ENCODE peak calls at places on chromosomes 3 and 15, in five cellular contexts. J, L, E, Q and S are unnamed samples.

GRCh38 chr15:37877851-37878577 is 56.4 kb upstream of the TMCO5A start:
- DNase-seq in E (no peak), L (no peak), J (no peak), Q (no peak), S (no peak)

GRCh38 chr15:56821721-56822425 is 88.6 kb upstream of the ZNF280D start:
- DNase-seq in J (peak; percentile 80), L (peak; percentile 64), Q (no peak), E (peak; percentile 43), S (peak; percentile 44)

GRCh38 chr3:67977762-67978161 is 323.4 kb upstream of the SUCLG2 start:
- DNase-seq in Q (no peak), J (no peak), E (no peak), L (no peak), S (no peak)

GRCh38 chr15:59583088-59583487 is 28.5 kb upstream of the GCNT3 start:
- DNase-seq in J (no peak), E (no peak), Q (no peak), L (no peak), S (no peak)

GRCh38 chr15:98413973-98414546 is 234.3 kb upstream of the IGF1R start:
- DNase-seq in E (no peak), Q (no peak), J (no peak), L (no peak), S (no peak)

GRCh38 chr3:194054941-194055340 is 81.0 kb upstream of the HES1 start:
- DNase-seq in E (no peak), Q (no peak), L (no peak), J (no peak), S (no peak)

GRCh38 chr3:116770815-116771450 is 61.4 kb downstream of the TUSC7 start:
- DNase-seq in J (peak; percentile 80), Q (peak; percentile 37), L (peak; percentile 83), E (peak; percentile 79), S (peak; percentile 67)

GRCh38 chr15:69296606-69297005 is 2.1 kb upstream of the PAQR5 start:
- DNase-seq in Q (no peak), J (no peak), L (no peak), E (no peak), S (no peak)

GRCh38 chr15:66765478-66766281 is 63.6 kb downstream of the SMAD6 start:
- DNase-seq in E (peak; percentile 93), J (peak; percentile 97), Q (peak; percentile 69), L (no peak), S (no peak)

GRCh38 chr3:15356186-15356585 is 23.8 kb upstream of the SH3BP5 start:
- DNase-seq in Q (no peak), L (no peak), J (no peak), E (no peak), S (no peak)

GRCh38 chr15:96431787-96432186 is 101.3 kb downstream of the NR2F2 start:
- DNase-seq in J (no peak), L (no peak), E (no peak), Q (no peak), S (no peak)
- TF ChIP-seq ESRRA in J (no peak), L (no peak), E (no peak), Q (no peak), S (no peak)

DNA sequence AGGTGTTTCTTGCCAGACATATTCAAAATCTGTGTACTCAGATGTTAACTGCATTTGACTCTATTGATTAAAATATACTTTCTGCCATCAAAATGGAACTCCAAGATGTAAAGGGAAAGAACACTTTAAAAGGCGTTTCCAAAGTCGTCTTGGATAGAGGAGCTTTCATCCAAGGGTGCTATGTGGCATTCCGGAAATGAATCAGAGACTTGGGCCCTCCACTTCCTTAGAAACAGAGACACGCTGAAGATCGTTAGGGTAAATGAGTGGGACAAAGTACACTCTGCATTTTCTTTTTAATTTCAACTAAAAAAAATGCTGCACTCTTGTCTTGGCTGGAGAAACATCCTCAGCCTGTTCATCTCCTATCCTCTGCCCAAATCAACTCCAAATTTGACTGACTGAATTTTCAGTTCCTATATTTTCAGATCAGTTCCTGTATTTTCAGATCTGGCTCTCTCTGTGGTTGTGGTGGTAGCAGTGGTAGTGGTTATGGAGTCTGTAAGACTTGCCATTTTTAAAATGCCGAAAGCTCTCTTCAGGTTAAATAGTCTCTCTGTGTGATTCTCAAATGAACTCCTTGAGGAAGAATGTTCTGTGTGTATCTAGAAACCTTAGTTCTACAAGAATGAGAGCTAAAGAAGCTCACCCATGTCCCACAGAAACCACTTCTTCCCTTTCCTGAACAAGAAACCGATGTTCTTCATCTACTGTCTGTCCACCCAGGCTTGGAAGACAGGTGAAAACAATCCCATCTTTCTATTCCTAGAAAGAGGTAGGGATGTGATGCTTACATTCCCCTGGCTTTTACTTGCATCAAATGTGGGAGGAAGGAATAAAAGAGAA is 156.8 kb upstream of the ICE2 start:
- DNase-seq in Q (peak; percentile 79), E (no peak), L (no peak), J (no peak), S (no peak)
- TF ChIP-seq ESRRA in Q (no peak), E (no peak), L (no peak), J (no peak), S (no peak)

GRCh38 chr3:124833710-124834332 is 53.3 kb downstream of the ITGB5 start:
- DNase-seq in J (peak; percentile 81), Q (no peak), E (peak; percentile 99), L (no peak), S (no peak)
- TF ChIP-seq ESRRA in J (no peak), Q (no peak), E (peak; percentile 78), L (no peak), S (no peak)

DNA sequence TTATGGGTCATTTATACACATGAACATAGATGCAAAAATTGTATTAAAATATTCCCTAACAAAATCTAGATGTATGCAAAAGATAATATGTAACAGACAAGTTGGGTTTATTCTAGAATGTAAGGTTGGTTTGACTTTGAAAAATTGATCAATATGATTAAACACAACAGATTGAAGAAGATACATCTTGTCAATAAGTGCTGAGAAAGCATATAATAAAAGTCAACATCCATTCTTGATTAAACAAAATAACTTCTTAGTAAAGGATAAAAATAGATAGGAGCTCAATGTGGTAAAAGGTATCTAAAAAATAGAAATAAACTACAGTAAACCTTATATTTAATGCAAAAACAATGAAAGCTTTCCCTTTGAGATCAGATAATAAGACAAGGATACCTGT is 38.3 kb downstream of the CCDC39 start:
- DNase-seq in Q (no peak), L (no peak), J (no peak), E (no peak), S (no peak)
- TF ChIP-seq ESRRA in Q (no peak), L (no peak), J (no peak), E (no peak), S (no peak)

DNA sequence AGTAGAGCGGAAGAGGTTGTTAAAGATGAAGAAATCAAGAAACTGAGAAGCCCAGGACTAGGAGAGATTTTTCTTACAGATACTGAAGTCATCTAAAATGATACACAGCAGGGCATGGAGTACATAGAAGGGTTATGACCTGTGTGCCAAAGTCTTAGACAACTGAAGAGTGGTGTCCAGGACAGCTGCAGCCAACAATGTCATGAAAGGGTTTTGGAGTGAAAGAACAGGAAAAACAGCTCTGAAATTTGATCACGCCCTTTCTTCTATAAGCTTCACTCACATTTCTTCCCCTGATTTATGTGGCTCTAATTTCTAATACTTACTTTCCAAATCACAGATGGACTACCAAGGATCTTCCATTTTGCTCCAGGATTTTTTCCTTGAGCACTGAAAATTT is 3.0 kb downstream of the CFAP20DC start:
- DNase-seq in E (no peak), J (no peak), Q (no peak), L (no peak), S (no peak)
- TF ChIP-seq ESRRA in E (no peak), J (no peak), Q (no peak), L (no peak), S (no peak)

DNA sequence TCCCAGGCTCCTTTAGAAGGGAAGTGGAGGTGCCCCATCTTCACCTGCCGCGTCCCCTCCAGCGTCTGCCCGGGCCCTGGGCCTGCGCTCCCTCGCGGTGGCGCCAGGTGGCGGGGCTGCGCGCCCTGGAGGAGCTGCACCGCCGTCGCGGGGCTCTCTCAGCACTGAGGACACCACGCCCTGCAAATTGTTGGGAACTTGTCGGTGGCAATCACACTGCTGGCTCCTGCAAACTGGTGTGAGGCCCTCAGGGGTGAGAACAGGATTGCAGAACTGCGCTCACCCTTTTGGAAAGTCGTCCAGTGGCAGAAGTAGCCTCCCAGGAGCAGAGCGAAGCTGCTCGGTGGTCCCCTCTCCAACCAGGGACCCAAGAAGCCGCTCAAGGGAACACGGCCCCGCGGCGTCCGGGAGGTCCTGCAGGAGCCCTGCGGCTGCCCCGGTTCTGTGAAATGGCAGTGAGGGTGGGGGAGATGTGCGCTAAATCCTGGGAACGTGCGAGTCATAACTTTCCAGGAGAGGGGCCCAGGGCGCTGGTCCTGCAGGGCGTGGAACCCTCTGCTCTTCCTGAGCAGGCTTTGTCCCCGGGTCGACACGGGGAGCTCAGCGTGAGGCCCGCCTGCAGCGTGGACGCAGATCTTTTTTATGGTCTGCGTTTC is 995 bp upstream of the LRRK1 start:
- DNase-seq in E (peak; percentile 8), L (peak; percentile 88), Q (no peak), J (peak; percentile 92), S (peak; percentile 80)
- TF ChIP-seq ESRRA in E (no peak), L (no peak), Q (no peak), J (no peak), S (no peak)

DNA sequence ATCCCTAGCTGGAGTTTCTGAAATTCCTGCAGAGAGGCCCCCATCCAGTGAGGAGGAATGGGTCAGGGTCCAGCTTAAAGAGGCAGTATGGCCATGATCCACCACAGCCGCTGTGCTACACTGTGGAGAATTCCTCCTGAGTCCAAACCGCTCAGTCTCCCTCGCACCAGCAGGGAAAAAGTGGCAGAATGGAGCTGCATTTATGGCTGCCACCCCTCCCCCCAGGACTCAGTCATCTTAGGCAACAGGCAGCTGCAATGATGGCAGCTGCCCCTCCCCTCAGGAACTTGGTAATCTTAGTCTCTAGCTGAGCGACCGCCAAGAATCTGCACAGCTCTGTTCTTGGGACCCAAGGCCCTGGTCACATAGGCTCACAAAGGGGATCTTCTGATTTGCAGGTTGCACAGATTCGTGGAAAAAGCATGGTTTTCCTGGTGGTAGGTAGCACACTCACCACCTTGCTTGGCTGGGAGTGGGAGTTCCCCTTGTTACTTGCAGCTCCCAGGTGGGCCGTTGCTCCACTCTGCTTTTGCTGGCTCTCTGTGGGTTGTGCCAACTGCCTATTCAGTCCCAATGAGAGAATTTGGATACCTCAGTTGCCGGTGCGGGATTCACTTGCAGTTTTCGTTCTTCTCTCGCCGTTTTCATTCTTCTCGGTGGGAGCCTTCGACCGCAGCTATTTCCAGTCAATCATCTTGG is 204.1 kb downstream of the STXBP5L start:
- DNase-seq in Q (no peak), J (peak; percentile 3), L (peak; percentile 67), E (peak; percentile 14), S (no peak)
- TF ChIP-seq ESRRA in Q (no peak), J (no peak), L (no peak), E (no peak), S (no peak)

DNA sequence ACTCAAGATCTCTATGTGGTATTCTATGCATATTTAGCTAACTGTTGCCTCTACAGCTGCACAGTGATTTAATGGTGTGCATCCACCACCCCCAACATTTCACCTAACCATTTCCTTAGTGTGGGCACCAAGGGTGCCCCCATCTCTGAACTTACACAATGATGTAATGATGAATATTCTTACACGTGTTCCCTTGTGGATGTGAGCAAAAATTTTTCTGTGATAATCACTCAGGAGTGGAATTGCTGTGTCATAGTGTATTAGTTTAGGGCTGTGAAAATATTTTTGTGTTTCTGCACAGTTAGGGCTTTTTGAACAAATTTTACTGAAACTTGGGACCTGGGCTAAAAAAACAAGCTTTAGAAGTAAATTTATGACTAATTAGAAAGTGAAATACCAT is 134.5 kb upstream of the CCNL1 start:
- DNase-seq in Q (no peak), L (no peak), J (no peak), E (no peak), S (no peak)
- TF ChIP-seq ESRRA in Q (no peak), L (no peak), J (no peak), E (no peak), S (no peak)